ENCODE peak calls at places on chromosome 1, in four cellular contexts. F, Q, L and I are unnamed samples.

GRCh38 chr1:8169364-8170058 is 143.4 kb upstream of the ERRFI1 start:
- DNase-seq in F (peak; percentile 93), L (peak; percentile 59), Q (peak; percentile 44), I (peak; percentile 78)

GRCh38 chr1:92882817-92883216 is 51.0 kb downstream of the RPL5 start:
- DNase-seq in F (no peak), Q (no peak), L (no peak), I (no peak)

GRCh38 chr1:46535063-46535462 is 16.4 kb downstream of the KNCN start:
- DNase-seq in F (peak; percentile 54), L (no peak), Q (peak; percentile 78), I (no peak)

GRCh38 chr1:40926441-40926840 is 53.1 kb upstream of the CTPS1 start:
- DNase-seq in Q (no peak), L (no peak), F (no peak), I (no peak)

GRCh38 chr1:227941509-227942020 is 6.2 kb downstream of the WNT9A start:
- DNase-seq in F (no peak), Q (peak; percentile 16), L (no peak), I (no peak)

GRCh38 chr1:12594966-12595838 is 22.8 kb downstream of the DHRS3 start:
- DNase-seq in L (no peak), Q (no peak), F (no peak), I (peak; percentile 41)

GRCh38 chr1:86926886-86927285 is 12.5 kb downstream of the HS2ST1 start:
- DNase-seq in Q (no peak), F (no peak), L (no peak), I (no peak)

GRCh38 chr1:156537027-156537426 is 35.3 kb downstream of the IQGAP3 start:
- DNase-seq in Q (no peak), F (no peak), L (no peak), I (no peak)

GRCh38 chr1:149997585-149998262 is 12.8 kb downstream of the OTUD7B start:
- DNase-seq in Q (no peak), F (no peak), L (peak; percentile 97), I (no peak)

GRCh38 chr1:204384636-204385354 is 25.1 kb upstream of the PLEKHA6 start:
- DNase-seq in L (no peak), Q (no peak), F (no peak), I (peak; percentile 78)

GRCh38 chr1:235952950-235953615 is 86.4 kb upstream of the LYST start:
- DNase-seq in F (no peak), L (peak; percentile 59), Q (no peak), I (no peak)

GRCh38 chr1:180415985-180416633 is 86.3 kb downstream of the ACBD6 start:
- DNase-seq in L (peak; percentile 4), Q (peak; percentile 47), F (peak; percentile 28), I (peak; percentile 41)

GRCh38 chr1:219184337-219184736 is 10.7 kb downstream of the LYPLAL1 start:
- DNase-seq in L (no peak), F (no peak), Q (no peak), I (no peak)

GRCh38 chr1:30906631-30907389 is 1.7 kb downstream of the SDC3 start:
- DNase-seq in L (no peak), Q (no peak), F (no peak), I (no peak)

GRCh38 chr1:12052008-12052573 is 11.0 kb upstream of the TNFRSF8 start:
- DNase-seq in Q (peak; percentile 94), L (peak; percentile 96), F (no peak), I (no peak)

GRCh38 chr1:2209400-2210083 is 15.0 kb upstream of the FAAP20 start:
- DNase-seq in Q (no peak), L (no peak), F (no peak), I (no peak)

GRCh38 chr1:85605519-85606413 is 25.2 kb downstream of the CCN1 start:
- DNase-seq in F (peak; percentile 26), L (no peak), Q (no peak), I (no peak)

GRCh38 chr1:168628807-168629206 is 52.4 kb downstream of the XCL1 start:
- DNase-seq in L (no peak), Q (no peak), F (no peak), I (no peak)

GRCh38 chr1:199073166-199073565 is 434.3 kb downstream of the PTPRC start:
- DNase-seq in F (no peak), Q (no peak), L (no peak), I (peak; percentile 53)

GRCh38 chr1:3064296-3064850 is 4.6 kb upstream of the PRDM16 start:
- DNase-seq in L (no peak), Q (no peak), F (no peak), I (no peak)

GRCh38 chr1:9306006-9306405 is 13.3 kb downstream of the SPSB1 start:
- DNase-seq in Q (no peak), L (no peak), F (no peak), I (no peak)

GRCh38 chr1:9305216-9305615 is 12.5 kb downstream of the SPSB1 start:
- DNase-seq in F (no peak), Q (no peak), L (no peak), I (no peak)

GRCh38 chr1:9300623-9301022 is 7.9 kb downstream of the SPSB1 start:
- DNase-seq in F (no peak), Q (no peak), L (no peak), I (no peak)

GRCh38 chr1:9303916-9304315 is 11.2 kb downstream of the SPSB1 start:
- DNase-seq in L (no peak), F (no peak), Q (no peak), I (no peak)

GRCh38 chr1:9302745-9303524 is 10.2 kb downstream of the SPSB1 start:
- DNase-seq in Q (no peak), L (no peak), F (no peak), I (peak; percentile 83)
- TF ChIP-seq POLR2A in Q (no peak), L (no peak), F (no peak), I (peak; percentile 45)

DNA sequence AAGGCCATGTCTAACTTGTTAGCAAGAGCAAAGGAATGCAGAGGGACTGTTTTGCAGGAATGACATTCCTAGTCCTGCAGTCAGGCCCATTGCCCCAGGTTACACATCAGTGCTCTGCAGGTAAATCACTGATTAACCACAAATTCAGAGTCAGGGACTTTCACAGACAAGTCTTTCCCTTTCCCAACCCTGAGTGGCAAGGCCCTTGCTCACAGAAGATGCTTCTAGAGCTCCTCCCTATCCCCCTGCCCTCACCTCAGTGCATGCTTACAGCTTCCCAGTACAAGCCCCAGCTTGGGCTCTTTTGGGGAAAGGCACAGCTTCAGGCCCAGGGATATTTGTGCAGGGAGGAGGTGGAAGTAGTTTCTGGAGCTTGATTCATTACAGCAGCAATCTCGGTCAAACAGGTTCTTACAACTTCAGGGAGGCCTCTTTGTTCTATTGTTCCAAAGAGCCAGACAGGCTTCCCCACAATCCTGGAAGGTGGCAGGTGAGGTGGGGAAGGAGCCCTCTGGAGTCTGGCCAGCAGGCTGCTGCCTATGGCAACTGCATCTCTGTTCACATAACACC is 53.9 kb downstream of the CASQ2 start:
- DNase-seq in F (peak; percentile 41), L (no peak), Q (no peak), I (no peak)
- H3K9ac ChIP-seq in F (no peak overlapping the region), L (no peak overlapping the region), Q (no peak overlapping the region), I (no peak overlapping the region)

DNA sequence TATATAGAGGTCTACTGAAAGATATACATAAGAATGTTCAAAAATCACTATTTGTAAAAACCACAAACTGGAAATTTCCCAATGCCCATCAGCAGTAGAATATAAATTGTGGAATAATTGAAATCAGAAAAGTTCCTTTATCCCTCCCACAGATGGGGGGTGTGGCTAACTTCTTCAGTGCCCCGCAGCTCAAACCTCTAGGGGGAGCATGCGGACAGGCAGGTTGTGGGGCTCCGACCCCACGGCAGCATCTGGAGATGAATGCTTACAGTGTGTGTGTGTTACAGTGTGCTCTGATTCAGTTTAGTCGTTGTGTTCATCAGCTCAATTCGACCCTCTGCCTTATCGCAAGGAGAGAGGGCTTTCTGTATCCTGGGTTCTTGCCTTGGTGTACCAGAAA is 262.1 kb upstream of the LRRC7 start:
- DNase-seq in L (no peak), F (peak; percentile 2), Q (peak; percentile 39), I (no peak)
- TF ChIP-seq MYC in L (no peak), F (no peak), Q (no peak), I (no peak)

DNA sequence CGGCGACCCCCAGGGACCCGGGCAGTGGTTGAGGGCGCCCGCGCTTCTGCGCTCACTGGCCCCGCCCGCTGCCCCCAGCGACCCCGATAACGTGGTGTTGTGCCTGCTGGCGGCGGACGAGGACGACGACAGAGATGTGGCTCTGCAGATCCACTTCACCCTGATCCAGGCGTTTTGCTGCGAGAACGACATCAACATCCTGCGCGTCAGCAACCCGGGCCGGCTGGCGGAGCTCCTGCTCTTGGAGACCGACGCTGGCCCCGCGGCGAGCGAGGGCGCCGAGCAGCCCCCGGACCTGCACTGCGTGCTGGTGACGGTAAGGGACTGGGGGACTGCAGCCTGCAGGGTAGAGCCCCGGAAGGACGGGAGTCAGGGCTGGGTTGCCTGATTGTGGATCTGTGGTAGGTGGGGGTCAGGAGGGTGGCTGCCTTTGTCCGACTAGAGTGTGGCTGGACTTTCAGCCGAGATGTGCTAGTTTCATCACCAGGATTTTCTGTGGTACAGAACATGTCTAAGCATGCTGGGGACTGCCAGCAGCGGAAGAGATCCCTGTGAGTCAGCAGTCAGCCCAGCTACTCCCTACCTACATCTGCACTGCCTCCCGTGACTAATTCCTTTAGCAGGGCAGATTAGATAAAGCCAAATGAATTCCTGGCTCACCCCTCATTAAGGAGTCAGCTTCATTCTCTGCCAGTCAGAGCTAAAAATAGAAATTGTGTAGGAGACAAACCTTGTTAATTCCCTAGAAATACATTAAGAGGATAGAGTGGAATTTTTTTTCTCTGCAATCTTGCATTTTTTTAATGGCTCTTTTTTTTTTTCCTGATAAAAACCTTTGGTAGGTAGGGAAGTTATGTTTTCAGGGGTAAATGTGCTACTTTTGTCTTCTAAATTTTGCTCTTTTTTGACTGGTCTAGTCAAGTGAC is 1.5 kb downstream of the GADD45A start:
- DNase-seq in F (peak; percentile 89), Q (peak; percentile 94), L (peak; percentile 57), I (peak; percentile 95)
- TF ChIP-seq POLR2A in F (peak; percentile 65), Q (peak; percentile 86), L (peak; percentile 64), I (peak; percentile 53)

DNA sequence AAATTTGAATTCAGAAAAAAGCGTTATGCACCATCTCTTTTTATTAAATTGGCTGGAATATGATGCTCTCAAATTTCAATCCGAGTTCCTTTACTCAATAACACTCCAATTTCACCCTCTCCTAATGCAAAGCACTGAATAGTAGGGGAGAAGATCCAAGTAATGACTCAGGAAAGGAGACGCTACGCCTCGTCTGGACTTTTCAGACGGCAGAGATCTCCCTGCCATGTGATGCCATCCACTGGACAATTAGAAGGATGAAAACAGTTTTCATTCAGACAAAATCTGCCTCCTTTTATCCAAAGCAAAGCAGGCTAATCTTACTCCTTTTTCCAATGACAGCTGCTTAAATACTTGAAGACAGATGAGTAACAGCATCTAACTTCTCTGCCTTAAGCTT is 242.4 kb upstream of the GREM2 start:
- DNase-seq in F (no peak), L (no peak), Q (no peak), I (no peak)
- H3K9ac ChIP-seq in F (no peak overlapping the region), L (no peak overlapping the region), Q (no peak overlapping the region), I (no peak overlapping the region)